ENCODE peak calls at places on chromosomes 5 and 9, in five cellular contexts. D is GM23248, K is HT1080, A is AG04449, L is osteocyte. I is an unnamed sample.

GRCh38 chr5:175344331-175345200 is 99.4 kb downstream of the DRD1 start:
- DNase-seq in D (peak), L (no peak), A (no peak), K (peak), I (no peak)

GRCh38 chr5:86838078-86838477 is 220.3 kb downstream of the COX7C start:
- DNase-seq in K (no peak), D (no peak), A (no peak), L (no peak), I (no peak)

GRCh38 chr5:124383693-124384092 is 362.7 kb downstream of the ZNF608 start:
- DNase-seq in L (no peak), A (no peak), K (no peak), D (no peak), I (no peak)

GRCh38 chr9:83533296-83533695 is 4.9 kb downstream of the FRMD3 start:
- DNase-seq in A (no peak), K (peak), L (no peak), D (no peak), I (no peak)

GRCh38 chr9:125492719-125493118 is 214.3 kb downstream of the MAPKAP1 start:
- DNase-seq in L (no peak), A (no peak), D (no peak), K (no peak), I (peak)

GRCh38 chr9:84070590-84070989 is 90.0 kb downstream of the RMI1 start:
- DNase-seq in K (peak), A (no peak), L (no peak), D (no peak), I (no peak)

GRCh38 chr5:139562847-139563246 is 1.7 kb downstream of the UBE2D2 start:
- DNase-seq in L (no peak), K (no peak), D (no peak), A (no peak), I (no peak)

GRCh38 chr9:125763373-125763772 is 16.2 kb downstream of the PBX3 start:
- DNase-seq in A (no peak), K (peak), D (no peak), L (no peak), I (no peak)

GRCh38 chr9:101201626-101202025 is 173.1 kb downstream of the PLPPR1 start:
- DNase-seq in D (no peak), L (no peak), K (no peak), A (no peak), I (no peak)

GRCh38 chr5:6950250-6950649 is 237.0 kb downstream of the TENT4A start:
- DNase-seq in K (peak), A (no peak), L (no peak), D (peak), I (no peak)

GRCh38 chr9:92931606-92932005 is 15.7 kb upstream of the FGD3 start:
- DNase-seq in A (no peak), D (no peak), L (peak), K (no peak), I (no peak)